ENCODE peak calls at places on chromosomes 11 and 22, in eight cellular contexts. X is pons, E is NCI-H69, I is iPS-NIHi11, R is mucosa of descending colon, K is HEK293T, J is Kasumi-1, F is GM12865. Z is an unnamed sample.

GRCh38 chr11:112564228-112564955 is 303.7 kb upstream of the PLET1 start:
- DNase-seq in X (peak; percentile 75), E (peak; percentile 77), I (no peak), R (peak; percentile 23), K (no peak), J (no peak), F (no peak), Z (no peak)

GRCh38 chr11:12109591-12110196 is 696 bp upstream of the MICAL2 start:
- DNase-seq in X (no peak), E (no peak), I (no peak), R (no peak), K (no peak), J (no peak), F (no peak), Z (no peak)

GRCh38 chr11:74820763-74821162 is 72.1 kb downstream of the RNF169 start:
- DNase-seq in X (no peak), E (no peak), I (no peak), R (no peak), K (no peak), J (no peak), F (no peak), Z (no peak)

GRCh38 chr22:30863161-30863833 is 105.3 kb downstream of the MORC2 start:
- DNase-seq in X (no peak), E (no peak), I (peak; percentile 56), R (no peak), K (peak; percentile 5), J (no peak), F (no peak), Z (peak; percentile 71)

GRCh38 chr22:35053060-35053835 is 12.7 kb upstream of the ISX start:
- DNase-seq in X (no peak), E (peak; percentile 78), I (no peak), R (no peak), K (no peak), J (no peak), F (peak; percentile 56), Z (no peak)

GRCh38 chr11:18865951-18866350 is 73.3 kb downstream of the MRGPRX1 start:
- DNase-seq in X (no peak), E (no peak), I (peak; percentile 67), R (no peak), K (no peak), J (no peak), F (no peak), Z (no peak)

GRCh38 chr22:45612451-45612901 is 59.2 kb upstream of the ATXN10 start:
- DNase-seq in X (no peak), E (no peak), I (no peak), R (no peak), K (no peak), J (peak; percentile 9), F (no peak), Z (no peak)

GRCh38 chr11:107744736-107745135 is 32.9 kb upstream of the SLN start:
- DNase-seq in X (no peak), E (peak; percentile 84), I (no peak), R (no peak), K (no peak), J (no peak), F (no peak), Z (no peak)

GRCh38 chr11:127656266-127656879 is 655.8 kb upstream of the KIRREL3 start:
- DNase-seq in X (no peak), E (peak; percentile 45), I (no peak), R (no peak), K (no peak), J (no peak), F (no peak), Z (no peak)

Z was measured in mesenteric fat pad.